ENCODE peak calls at places on chromosomes 3 and 15, in eight cellular contexts. V, H, G, U, L, N, E and C are unnamed samples.

GRCh38 chr3:123449986-123450474 is 1.1 kb upstream of the ADCY5 start:
- DNase-seq in V (peak; percentile 18), H (peak; percentile 66), G (no peak), U (no peak), L (no peak), N (no peak), E (no peak), C (no peak)

GRCh38 chr3:42654331-42655201 is 1.1 kb downstream of the ZBTB47 start:
- DNase-seq in V (peak; percentile 59), H (peak; percentile 79), G (peak; percentile 62), U (no peak), L (no peak), N (no peak), E (peak; percentile 65), C (no peak)

GRCh38 chr15:68991723-68992122 is 22.8 kb upstream of the NOX5 start:
- DNase-seq in V (peak; percentile 51), H (peak; percentile 62), G (no peak), U (no peak), L (no peak), N (no peak), E (no peak), C (no peak)

GRCh38 chr3:28667646-28668376 is 319.2 kb upstream of the AZI2 start:
- DNase-seq in V (peak; percentile 81), H (peak; percentile 13), G (peak; percentile 41), U (peak; percentile 19), L (no peak), N (peak; percentile 9), E (peak; percentile 59), C (no peak)

GRCh38 chr15:89801471-89802205 is 13.0 kb downstream of the ANPEP start:
- DNase-seq in V (no peak), H (no peak), G (no peak), U (no peak), L (no peak), N (no peak), E (no peak), C (no peak)

GRCh38 chr3:183013857-183014256 is 33.5 kb upstream of the DCUN1D1 start:
- DNase-seq in V (no peak), H (no peak), G (no peak), U (no peak), L (no peak), N (no peak), E (no peak), C (no peak)

GRCh38 chr3:126081618-126082333 is 2.1 kb downstream of the SLC41A3 start:
- DNase-seq in V (peak; percentile 37), H (no peak), G (no peak), U (no peak), L (no peak), N (no peak), E (peak; percentile 81), C (no peak)

GRCh38 chr3:144162042-144162441 is 190.4 kb downstream of the DIPK2A start:
- DNase-seq in V (no peak), H (no peak), G (no peak), U (no peak), L (no peak), N (no peak), E (peak; percentile 44), C (no peak)

GRCh38 chr15:33795076-33795475 is 173.2 kb upstream of the CHRM5 start:
- DNase-seq in V (no peak), H (no peak), G (no peak), U (no peak), L (no peak), N (no peak), E (no peak), C (no peak)

GRCh38 chr15:63348392-63348791 is 33.3 kb downstream of the CA12 start:
- DNase-seq in V (peak; percentile 89), H (peak; percentile 21), G (no peak), U (no peak), L (no peak), N (no peak), E (peak; percentile 70), C (peak; percentile 28)

GRCh38 chr3:187105700-187106099 is 33.6 kb downstream of the RPL39L start:
- DNase-seq in V (no peak), H (no peak), G (no peak), U (no peak), L (no peak), N (no peak), E (no peak), C (no peak)

GRCh38 chr3:40516201-40516600 is 8.6 kb upstream of the ZNF621 start:
- DNase-seq in V (no peak), H (no peak), G (no peak), U (no peak), L (no peak), N (no peak), E (peak; percentile 80), C (no peak)

GRCh38 chr3:89227218-89227617 is 119.8 kb downstream of the EPHA3 start:
- DNase-seq in V (no peak), H (no peak), G (no peak), U (no peak), L (no peak), N (no peak), E (no peak), C (no peak)

GRCh38 chr3:170867143-170867542 is 2.9 kb downstream of the RPL22L1 start:
- DNase-seq in V (no peak), H (no peak), G (no peak), U (no peak), L (no peak), N (no peak), E (peak; percentile 14), C (no peak)

GRCh38 chr15:85607141-85607806 is 187.5 kb downstream of the KLHL25 start:
- DNase-seq in V (no peak), H (no peak), G (no peak), U (no peak), L (no peak), N (no peak), E (peak; percentile 42), C (no peak)

GRCh38 chr15:77409259-77410156 is 10.4 kb downstream of the PEAK1 start:
- DNase-seq in V (no peak), H (no peak), G (peak; percentile 15), U (no peak), L (no peak), N (no peak), E (peak; percentile 6), C (peak; percentile 47)